ENCODE peak calls at places on chromosomes 6 and 20, in seven cellular contexts. B is uterus, S is left ventricle myocardium inferior, Z is bronchial epithelial cell, N is kidney epithelial cell, O is fibroblast of lung, T is dorsolateral prefrontal cortex. L is an unnamed sample.

GRCh38 chr6:143188292-143188691 is 127.6 kb downstream of the AIG1 start:
- DNase-seq in B (no peak), S (no peak), Z (no peak), N (no peak), O (no peak), T (no peak), L (no peak)

GRCh38 chr6:24283043-24283985 is 74.5 kb downstream of the DCDC2 start:
- DNase-seq in B (peak), S (peak), Z (peak), N (peak), O (peak), T (peak), L (no peak)

GRCh38 chr20:48635791-48636267 is 192.0 kb downstream of the PREX1 start:
- DNase-seq in B (no peak), S (peak), Z (peak), N (no peak), O (peak), T (peak), L (no peak)

GRCh38 chr6:1705183-1705582 is 95.5 kb downstream of the FOXC1 start:
- DNase-seq in B (no peak), S (no peak), Z (no peak), N (no peak), O (no peak), T (no peak), L (no peak)

GRCh38 chr6:88360203-88360797 is 194.2 kb upstream of the CNR1 start:
- DNase-seq in B (no peak), S (no peak), Z (peak), N (no peak), O (peak), T (no peak), L (no peak)

GRCh38 chr6:18976091-18976490 is 588.9 kb downstream of the RNF144B start:
- DNase-seq in B (no peak), S (no peak), Z (no peak), N (no peak), O (no peak), T (no peak), L (no peak)

GRCh38 chr6:35425284-35425683 is 26.9 kb upstream of the FANCE start:
- DNase-seq in B (no peak), S (no peak), Z (no peak), N (peak), O (peak), T (no peak), L (no peak)

GRCh38 chr6:37952027-37952426 is 132.5 kb downstream of the ZFAND3 start:
- DNase-seq in B (no peak), S (no peak), Z (no peak), N (no peak), O (no peak), T (no peak), L (no peak)

GRCh38 chr6:6915813-6916547 is 191.8 kb upstream of the RREB1 start:
- DNase-seq in B (peak), S (peak), Z (no peak), N (no peak), O (peak), T (no peak), L (no peak)

GRCh38 chr20:8627386-8628030 is 441.4 kb upstream of the PLCB4 start:
- DNase-seq in B (no peak), S (no peak), Z (no peak), N (no peak), O (peak), T (no peak), L (no peak)

GRCh38 chr6:40535105-40535783 is 51.9 kb downstream of the LRFN2 start:
- DNase-seq in B (no peak), S (no peak), Z (no peak), N (no peak), O (no peak), T (no peak), L (no peak)

GRCh38 chr20:37336369-37337207 is 9.4 kb upstream of the SRC start:
- DNase-seq in B (peak), S (peak), Z (no peak), N (no peak), O (no peak), T (no peak), L (no peak)

GRCh38 chr6:29528988-29529560 is 30.5 kb downstream of the UBD start:
- DNase-seq in B (no peak), S (no peak), Z (no peak), N (no peak), O (no peak), T (no peak), L (no peak)

GRCh38 chr20:44056010-44056698 is 130.8 kb downstream of the JPH2 start:
- DNase-seq in B (no peak), S (no peak), Z (peak), N (no peak), O (no peak), T (no peak), L (peak)

GRCh38 chr6:145732788-145733187 is 2.5 kb downstream of the EPM2A start:
- DNase-seq in B (no peak), S (no peak), Z (no peak), N (no peak), O (no peak), T (no peak), L (no peak)

GRCh38 chr20:57633945-57634491 is 13.8 kb upstream of the ZBP1 start:
- DNase-seq in B (no peak), S (no peak), Z (no peak), N (no peak), O (no peak), T (no peak), L (no peak)

GRCh38 chr6:9044426-9044825 is 609.1 kb upstream of the SLC35B3 start:
- DNase-seq in B (no peak), S (no peak), Z (no peak), N (no peak), O (no peak), T (no peak), L (no peak)

GRCh38 chr20:55437778-55438417 is 567.4 kb downstream of the CBLN4 start:
- DNase-seq in B (no peak), S (no peak), Z (no peak), N (no peak), O (no peak), T (no peak), L (no peak)

GRCh38 chr6:95548188-95548837 is 29.0 kb upstream of the MANEA start:
- DNase-seq in B (no peak), S (no peak), Z (no peak), N (no peak), O (no peak), T (no peak), L (no peak)

GRCh38 chr20:17083738-17084137 is 143.1 kb upstream of the PCSK2 start:
- DNase-seq in B (no peak), S (no peak), Z (no peak), N (no peak), O (no peak), T (no peak), L (no peak)

GRCh38 chr20:38730989-38731737 is 6.9 kb downstream of the SLC32A1 start:
- DNase-seq in B (peak), S (peak), Z (peak), N (no peak), O (peak), T (peak), L (no peak)

GRCh38 chr6:159608961-159609673 is 83.9 kb downstream of the SOD2 start:
- DNase-seq in B (no peak), S (no peak), Z (peak), N (no peak), O (peak), T (no peak), L (no peak)

GRCh38 chr6:38045701-38046305 is 226.3 kb downstream of the ZFAND3 start:
- DNase-seq in B (no peak), S (no peak), Z (no peak), N (no peak), O (no peak), T (no peak), L (no peak)

GRCh38 chr6:165660881-165661415 is 2.1 kb downstream of the PDE10A start:
- DNase-seq in B (no peak), S (peak), Z (no peak), N (no peak), O (no peak), T (no peak), L (no peak)

GRCh38 chr6:43846556-43846955 is 76.5 kb downstream of the VEGFA start:
- DNase-seq in B (no peak), S (no peak), Z (no peak), N (no peak), O (peak), T (no peak), L (no peak)

GRCh38 chr6:138105446-138105845 is 1.8 kb downstream of the PERP start:
- DNase-seq in B (no peak), S (no peak), Z (peak), N (no peak), O (no peak), T (no peak), L (no peak)

GRCh38 chr20:38414769-38415450 is 20.2 kb downstream of the SNHG17 start:
- DNase-seq in B (no peak), S (no peak), Z (no peak), N (no peak), O (no peak), T (no peak), L (no peak)

GRCh38 chr6:158559338-158559894 is 475 bp upstream of the TMEM181 start:
- DNase-seq in B (no peak), S (no peak), Z (no peak), N (no peak), O (no peak), T (no peak), L (no peak)

GRCh38 chr6:159606786-159607185 is 86.3 kb downstream of the SOD2 start:
- DNase-seq in B (no peak), S (no peak), Z (no peak), N (no peak), O (peak), T (no peak), L (no peak)

GRCh38 chr6:16747232-16748027 is 13.8 kb downstream of the ATXN1 start:
- DNase-seq in B (no peak), S (no peak), Z (peak), N (no peak), O (peak), T (no peak), L (no peak)

GRCh38 chr6:111761783-111762312 is 111.4 kb downstream of the FYN start:
- DNase-seq in B (no peak), S (no peak), Z (no peak), N (no peak), O (no peak), T (no peak), L (no peak)

GRCh38 chr6:81890846-81891245 is 138.4 kb upstream of the TENT5A start:
- DNase-seq in B (no peak), S (no peak), Z (peak), N (peak), O (peak), T (no peak), L (no peak)
- TF ChIP-seq CTCF in B (no peak), S (no peak), Z (no peak), N (no peak), O (no peak), T (no peak), L (no peak)

DNA sequence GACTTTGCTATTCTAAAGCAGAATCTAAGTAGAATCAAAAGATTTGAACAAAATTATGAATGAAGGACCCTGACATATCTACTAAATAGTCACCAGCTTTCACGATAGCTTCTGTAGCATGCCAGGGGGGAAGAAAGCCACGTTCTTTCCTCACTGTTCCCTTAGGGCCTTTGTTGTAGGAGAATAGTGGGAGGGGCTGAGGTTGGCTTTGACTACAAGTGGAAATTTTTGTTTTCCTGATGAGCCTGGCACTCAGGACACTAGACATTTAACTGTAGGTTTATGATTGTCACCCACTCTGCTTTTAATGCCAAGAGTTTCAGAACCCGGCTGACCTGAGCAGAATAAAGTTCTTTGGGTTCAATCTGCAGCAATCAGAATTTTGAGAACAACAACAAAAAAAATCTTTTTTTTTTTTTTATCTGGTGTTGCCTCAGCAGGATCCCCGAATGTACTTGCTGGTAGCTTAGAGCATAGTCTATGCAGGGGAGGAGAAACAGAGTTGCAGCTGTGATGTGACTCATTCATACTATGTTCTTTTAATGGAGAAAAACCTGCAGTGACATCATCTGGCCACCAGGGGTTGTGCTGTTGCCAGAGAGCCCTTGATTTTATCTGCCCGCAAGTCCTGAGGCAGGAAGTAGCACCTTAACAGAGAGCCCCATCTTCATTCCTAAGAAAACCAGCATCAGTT is 38.5 kb downstream of the TPD52L1 start:
- DNase-seq in B (peak), S (peak), Z (peak), N (peak), O (peak), T (peak), L (no peak)
- TF ChIP-seq CTCF in B (peak), S (peak), Z (peak), N (peak), O (peak), T (peak), L (peak)

DNA sequence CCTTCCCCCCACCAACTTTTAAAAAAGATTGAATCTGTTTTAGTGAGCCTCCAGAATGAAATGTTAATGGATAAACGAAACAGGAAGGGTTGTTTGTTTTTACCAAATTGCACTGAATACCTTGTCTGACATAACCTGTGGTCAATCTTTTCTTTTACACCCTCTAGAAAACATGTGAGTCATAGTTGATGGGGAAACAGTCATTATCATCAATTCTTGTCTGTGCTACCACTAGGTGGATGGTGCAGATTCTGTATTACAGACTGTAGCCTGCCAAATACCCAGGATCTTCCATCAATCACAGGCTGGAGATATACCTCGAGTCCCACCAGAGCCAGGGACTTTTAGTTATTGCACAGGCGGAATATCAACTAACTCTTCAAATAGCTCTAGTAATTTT is 29.5 kb upstream of the PKIB start:
- DNase-seq in B (no peak), S (no peak), Z (peak), N (no peak), O (no peak), T (no peak), L (no peak)
- TF ChIP-seq CTCF in B (no peak), S (no peak), Z (peak), N (peak), O (no peak), T (no peak), L (no peak)

GRCh38 chr6:93447874-93448273 is 28.5 kb upstream of the EPHA7 start:
- DNase-seq in B (no peak), S (no peak), Z (no peak), N (no peak), O (no peak), T (no peak), L (no peak)
- TF ChIP-seq CTCF in B (no peak), S (no peak), Z (no peak), N (peak), O (no peak), T (no peak), L (no peak)

DNA sequence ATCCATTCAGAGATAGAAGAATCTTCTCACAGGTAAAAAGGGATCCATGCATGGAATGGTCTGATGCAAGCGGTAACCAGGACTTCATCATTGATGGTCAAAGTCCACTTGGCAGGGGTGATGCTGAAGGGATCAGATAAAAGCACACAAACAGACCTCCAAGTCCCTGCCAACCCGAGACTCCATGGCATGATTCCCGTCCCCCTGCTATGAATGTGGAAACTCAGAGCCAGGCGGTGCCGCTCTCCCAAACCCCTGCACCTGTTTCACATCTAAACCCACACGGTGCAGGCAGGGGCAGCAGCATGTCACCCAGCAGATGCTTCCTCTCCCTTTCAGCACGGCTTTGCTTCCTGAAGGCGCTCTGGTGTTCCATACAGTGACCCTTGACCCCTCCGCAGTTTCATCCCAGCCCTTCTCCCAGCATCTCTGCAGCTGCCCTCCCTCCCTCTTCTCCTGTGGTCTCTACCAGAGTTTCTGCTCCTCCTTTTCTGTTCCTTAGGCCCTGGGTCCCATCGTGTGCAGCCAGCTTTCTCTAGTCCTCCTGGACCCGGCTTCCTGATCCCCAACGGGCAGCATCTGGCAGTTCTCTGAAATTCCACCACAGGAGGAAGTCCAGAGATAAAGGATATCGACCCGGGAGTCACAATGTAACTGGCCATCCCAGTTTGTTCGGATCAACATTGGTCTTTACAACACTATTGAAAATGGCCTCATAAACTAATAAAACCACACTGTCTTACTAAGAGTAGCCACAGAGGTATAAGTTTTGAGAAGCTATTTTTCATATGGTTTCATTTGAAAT is 235.0 kb downstream of the TTLL2 start:
- DNase-seq in B (no peak), S (no peak), Z (no peak), N (no peak), O (no peak), T (no peak), L (no peak)
- TF ChIP-seq CTCF in B (no peak), S (no peak), Z (no peak), N (no peak), O (no peak), T (no peak), L (no peak)

GRCh38 chr20:7359739-7360138 is 580.5 kb downstream of the HAO1 start:
- DNase-seq in B (no peak), S (no peak), Z (no peak), N (no peak), O (no peak), T (no peak), L (no peak)
- TF ChIP-seq CTCF in B (no peak), S (no peak), Z (no peak), N (no peak), O (no peak), T (no peak), L (no peak)

DNA sequence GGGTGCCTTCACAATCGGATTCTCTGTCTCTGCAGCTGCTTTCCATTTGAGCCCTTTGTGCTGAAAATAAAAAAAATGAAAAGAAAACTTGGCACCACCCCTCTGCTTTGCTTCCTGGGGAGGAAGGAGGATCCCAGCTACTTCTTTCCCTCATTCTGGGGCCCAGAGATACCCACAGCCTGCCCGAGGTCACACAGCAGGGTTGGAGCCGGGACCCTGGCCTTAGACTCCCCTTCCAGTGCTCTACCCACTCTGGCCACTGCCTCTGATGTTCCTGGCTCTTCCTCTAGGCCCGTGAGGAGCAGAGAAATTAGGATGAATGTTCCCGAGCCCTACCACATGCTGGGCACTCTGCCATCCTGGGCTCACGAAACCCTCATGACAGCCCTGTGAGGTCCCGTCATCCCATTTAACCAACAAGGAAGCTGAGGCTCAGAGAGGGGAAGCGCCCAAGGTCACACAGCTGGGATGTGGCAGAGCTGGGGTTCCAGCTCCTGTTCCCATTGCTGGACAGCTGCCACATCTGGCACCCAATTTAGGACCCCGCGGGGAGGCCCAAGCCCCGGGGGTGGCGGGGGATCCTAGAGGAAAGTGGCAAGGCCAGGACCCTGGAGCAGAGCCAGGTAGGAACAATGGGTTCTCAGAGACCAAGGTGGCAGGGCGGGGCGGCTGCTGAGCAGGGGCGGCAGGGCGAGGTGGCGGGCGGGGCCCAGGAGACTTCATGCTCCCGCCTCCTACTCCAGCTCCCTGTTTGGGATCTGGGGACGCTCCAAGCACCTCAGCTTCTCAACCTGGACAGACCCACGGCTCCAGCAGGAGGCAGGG is 76.6 kb downstream of the CEBPB start:
- DNase-seq in B (no peak), S (peak), Z (peak), N (no peak), O (peak), T (no peak), L (no peak)
- TF ChIP-seq CTCF in B (no peak), S (no peak), Z (no peak), N (no peak), O (no peak), T (no peak), L (no peak)